ENCODE peak calls at places on chromosome 3, in four cellular contexts. I, X, M and R are unnamed samples.

GRCh38 chr3:53693441-53693840 is 152.8 kb downstream of the CHDH start:
- DNase-seq in I (no peak), X (no peak), M (no peak), R (no peak)

GRCh38 chr3:69181592-69182211 is 59.3 kb upstream of the LMOD3 start:
- DNase-seq in I (peak; percentile 85), X (no peak), M (peak; percentile 88), R (no peak)

GRCh38 chr3:161070980-161071663 is 34.0 kb downstream of the B3GALNT1 start:
- DNase-seq in I (no peak), X (no peak), M (no peak), R (no peak)

GRCh38 chr3:105228696-105229095 is 138.0 kb upstream of the ALCAM start:
- DNase-seq in I (no peak), X (no peak), M (peak; percentile 47), R (no peak)

GRCh38 chr3:158260392-158260791 is 150.5 kb downstream of the RSRC1 start:
- DNase-seq in I (no peak), X (no peak), M (no peak), R (no peak)

GRCh38 chr3:112126501-112126900 is 6.5 kb downstream of the GCSAM start:
- DNase-seq in I (no peak), X (no peak), M (no peak), R (no peak)

GRCh38 chr3:43647331-43648166 is 25.7 kb upstream of the ANO10 start:
- DNase-seq in I (no peak), X (no peak), M (peak; percentile 17), R (no peak)

GRCh38 chr3:3065876-3066275 is 44.3 kb downstream of the IL5RA start:
- DNase-seq in I (no peak), X (peak; percentile 8), M (peak; percentile 10), R (no peak)

GRCh38 chr3:58274027-58274614 is 31.9 kb upstream of the RPP14 start:
- DNase-seq in I (no peak), X (no peak), M (peak; percentile 24), R (peak; percentile 24)

GRCh38 chr3:71104586-71104985 is 478.9 kb downstream of the FOXP1 start:
- DNase-seq in I (no peak), X (no peak), M (no peak), R (no peak)

GRCh38 chr3:190697901-190698300 is 164.6 kb downstream of the GMNC start:
- DNase-seq in I (peak; percentile 68), X (no peak), M (peak; percentile 91), R (peak; percentile 54)

GRCh38 chr3:186365202-186365974 is 3.4 kb upstream of the DGKG start:
- DNase-seq in I (peak; percentile 22), X (no peak), M (no peak), R (no peak)

GRCh38 chr3:191414286-191414685 is 46.7 kb upstream of the PYDC2 start:
- DNase-seq in I (no peak), X (no peak), M (no peak), R (no peak)

GRCh38 chr3:123670743-123671142 is 85.9 kb upstream of the HACD2 start:
- DNase-seq in I (no peak), X (no peak), M (no peak), R (no peak)

GRCh38 chr3:146227486-146227885 is 23.4 kb downstream of the PLSCR4 start:
- DNase-seq in I (no peak), X (no peak), M (no peak), R (no peak)

GRCh38 chr3:43345877-43346276 is 59.5 kb downstream of the SNRK start:
- DNase-seq in I (peak; percentile 78), X (no peak), M (peak; percentile 72), R (peak; percentile 28)

GRCh38 chr3:194683431-194683830 is 2.3 kb upstream of the FAM43A start:
- DNase-seq in I (no peak), X (no peak), M (no peak), R (no peak)

GRCh38 chr3:188826574-188826973 is 345.2 kb upstream of the TPRG1 start:
- DNase-seq in I (no peak), X (no peak), M (no peak), R (no peak)

GRCh38 chr3:105974381-105974780 is 105.6 kb upstream of the CBLB start:
- DNase-seq in I (no peak), X (no peak), M (no peak), R (no peak)

GRCh38 chr3:14905055-14905657 is 42.2 kb upstream of the NR2C2 start:
- DNase-seq in I (no peak), X (no peak), M (no peak), R (no peak)

GRCh38 chr3:81702126-81702525 is 59.3 kb downstream of the GBE1 start:
- DNase-seq in I (no peak), X (no peak), M (no peak), R (no peak)

GRCh38 chr3:15152166-15152565 is 53.2 kb upstream of the RBSN start:
- DNase-seq in I (no peak), X (no peak), M (peak; percentile 12), R (no peak)

GRCh38 chr3:56370991-56371775 is 97.1 kb downstream of the ERC2 start:
- DNase-seq in I (no peak), X (no peak), M (no peak), R (no peak)

GRCh38 chr3:114376091-114376490 is 82.3 kb downstream of the TIGIT start:
- DNase-seq in I (no peak), X (no peak), M (peak; percentile 60), R (no peak)

DNA sequence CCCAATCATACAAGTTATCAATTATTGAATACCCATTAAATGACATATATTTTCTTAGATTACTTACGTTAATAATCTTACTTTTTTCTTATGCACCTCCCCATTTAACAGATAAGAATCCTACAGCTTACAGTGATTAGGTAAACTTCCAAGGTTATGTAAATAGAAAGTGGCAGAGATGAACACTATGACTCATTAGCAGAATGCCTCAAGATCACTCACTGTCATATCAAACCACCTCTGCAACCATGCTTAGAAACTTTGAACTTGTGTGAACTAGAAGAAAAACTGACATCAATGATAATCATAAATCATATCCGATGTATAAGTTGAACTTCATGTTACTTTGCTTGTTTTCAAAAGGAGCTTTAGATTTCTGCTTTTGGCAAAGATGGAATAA is 911.6 kb upstream of the ARPP21 start:
- DNase-seq in I (no peak), X (no peak), M (no peak), R (no peak)
- H3K4me3 ChIP-seq in I (no peak overlapping the region), X (no peak overlapping the region), M (no peak overlapping the region), R (no peak overlapping the region)

GRCh38 chr3:150613034-150613433 is 9.9 kb downstream of the SELENOT start:
- DNase-seq in I (no peak), X (no peak), M (no peak), R (no peak)

GRCh38 chr3:150611666-150612065 is 8.5 kb downstream of the SELENOT start:
- DNase-seq in I (no peak), X (no peak), M (no peak), R (no peak)

GRCh38 chr3:150609988-150610387 is 6.9 kb downstream of the SELENOT start:
- DNase-seq in I (no peak), X (no peak), M (no peak), R (no peak)

GRCh38 chr3:150612494-150612893 is 9.4 kb downstream of the SELENOT start:
- DNase-seq in I (no peak), X (no peak), M (no peak), R (no peak)

DNA sequence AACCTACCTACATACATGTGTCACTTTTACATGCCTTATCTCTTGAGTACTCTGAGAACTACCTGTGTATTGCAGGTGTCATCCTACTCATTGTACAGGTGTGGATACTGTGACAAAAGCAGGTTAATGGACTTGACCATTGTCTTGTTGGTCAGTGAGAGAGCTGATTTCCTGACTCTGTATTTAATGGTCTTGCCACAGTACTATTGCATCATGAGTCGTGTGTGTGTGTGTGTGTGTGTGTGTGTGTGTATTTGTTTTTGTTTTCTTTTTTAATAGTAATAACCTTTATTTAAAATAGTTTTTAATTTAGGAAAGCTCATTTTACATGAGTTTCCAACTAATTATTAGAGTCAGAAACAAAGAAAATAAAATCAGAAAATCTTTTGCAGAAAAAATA is 7.7 kb downstream of the SELENOT start:
- DNase-seq in I (no peak), X (no peak), M (peak; percentile 49), R (no peak)
- H3K4me3 ChIP-seq in I (no peak overlapping the region), X (no peak overlapping the region), M (no peak overlapping the region), R (no peak overlapping the region)

DNA sequence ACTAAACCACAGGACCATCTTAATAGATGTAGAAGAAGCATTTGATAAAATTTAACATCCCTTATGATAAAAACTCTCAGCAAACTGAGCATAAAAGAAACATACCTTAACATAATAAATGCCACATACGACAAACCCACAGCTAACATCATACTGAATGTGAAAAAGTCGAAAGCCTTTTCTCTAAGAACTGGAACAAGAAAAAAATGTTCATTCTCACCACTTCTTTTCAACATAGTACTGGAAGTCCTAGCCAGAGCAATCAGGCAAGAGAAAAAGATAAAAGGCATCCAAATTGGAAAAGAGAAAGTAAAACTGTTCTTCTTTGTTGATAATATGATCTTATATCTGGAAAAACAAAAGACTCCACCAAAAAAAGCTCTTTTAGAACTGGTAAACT is 134.2 kb downstream of the RPL22L1 start:
- DNase-seq in I (no peak), X (no peak), M (no peak), R (no peak)
- H3K4me3 ChIP-seq in I (no peak overlapping the region), X (no peak overlapping the region), M (no peak overlapping the region), R (no peak overlapping the region)

GRCh38 chr3:127820871-127821853 is 1.2 kb downstream of the MGLL start:
- DNase-seq in I (no peak), X (no peak), M (peak; percentile 46), R (no peak)
- H3K4me3 ChIP-seq in I (peak overlapping the region; percentile 76), X (peak overlapping the region; percentile 76), M (peak overlapping the region; percentile 81), R (peak overlapping the region; percentile 24)